ENCODE peak calls at places on chromosomes 13 and 19, in ten cellular contexts. S is HL-60; E is IMR-90; F is pancreas; A is thoracic aorta; I is lower lobe of right lung; O is tibial nerve; X is left lung; J is CD4-positive, alpha-beta T cell; C is ascending aorta. K is an unnamed sample.

GRCh38 chr13:45373116-45373606 is 32.2 kb upstream of the TPT1 start:
- DNase-seq in X (no peak), C (no peak), J (no peak), O (no peak), S (no peak), F (no peak), E (no peak), I (no peak), A (no peak), K (no peak)

GRCh38 chr13:46654956-46655726 is 102.2 kb downstream of the LRCH1 start:
- DNase-seq in I (no peak), E (no peak), C (no peak), O (no peak), J (no peak), S (no peak), F (no peak), X (no peak), A (no peak), K (no peak)

GRCh38 chr13:90232291-90232690 is 1115.2 kb upstream of the MIR17HG start:
- DNase-seq in X (no peak), C (no peak), I (no peak), O (no peak), J (no peak), F (no peak), E (no peak), A (no peak), S (no peak), K (no peak)

GRCh38 chr13:38872693-38873092 is 117.9 kb downstream of the STOML3 start:
- DNase-seq in E (peak; percentile 5), S (peak; percentile 43), F (no peak), X (peak; percentile 40), O (peak; percentile 25), I (peak; percentile 47), C (no peak), J (peak; percentile 7), A (no peak), K (no peak)

GRCh38 chr19:6694147-6694815 is 24.3 kb upstream of the TNFSF14 start:
- DNase-seq in F (no peak), C (no peak), X (no peak), I (no peak), S (no peak), J (no peak), E (no peak), A (no peak), O (no peak), K (no peak)

GRCh38 chr13:33375421-33375820 is 89.9 kb upstream of the STARD13 start:
- DNase-seq in E (no peak), S (peak; percentile 60), A (no peak), X (no peak), J (no peak), F (no peak), C (no peak), O (no peak), I (no peak), K (no peak)

GRCh38 chr19:10007811-10008211 is 2.5 kb downstream of the COL5A3 start:
- DNase-seq in J (no peak), E (peak; percentile 80), A (no peak), C (no peak), S (no peak), I (no peak), X (no peak), O (peak; percentile 15), F (no peak), K (no peak)

GRCh38 chr13:25581351-25581750 is 209.6 kb downstream of the ATP8A2 start:
- DNase-seq in C (no peak), A (no peak), S (no peak), E (no peak), X (no peak), I (no peak), O (no peak), F (no peak), J (no peak), K (no peak)

GRCh38 chr13:44837250-44837649 is 152.0 kb downstream of the NUFIP1 start:
- DNase-seq in J (no peak), X (no peak), S (no peak), C (no peak), A (no peak), O (no peak), F (no peak), E (peak; percentile 78), I (no peak), K (peak; percentile 21)

GRCh38 chr13:28805193-28805819 is 14.8 kb upstream of the MTUS2 start:
- DNase-seq in E (no peak), I (no peak), O (no peak), J (no peak), F (no peak), S (peak; percentile 43), A (no peak), X (no peak), C (no peak), K (no peak)

GRCh38 chr13:48626077-48626449 is 27.7 kb upstream of the CYSLTR2 start:
- DNase-seq in J (no peak), X (no peak), O (no peak), F (no peak), I (no peak), C (no peak), A (no peak), S (peak; percentile 91), E (peak; percentile 53), K (no peak)

GRCh38 chr13:48624858-48625257 is 28.9 kb upstream of the CYSLTR2 start:
- DNase-seq in F (no peak), A (no peak), X (no peak), S (peak; percentile 77), C (no peak), I (no peak), E (no peak), O (peak; percentile 46), J (no peak), K (no peak)

GRCh38 chr13:48624016-48624415 is 29.7 kb upstream of the CYSLTR2 start:
- DNase-seq in F (no peak), A (no peak), I (no peak), J (no peak), C (no peak), E (no peak), S (no peak), X (no peak), O (no peak), K (no peak)

GRCh38 chr13:48626726-48627451 is 26.8 kb upstream of the CYSLTR2 start:
- DNase-seq in S (no peak), J (no peak), C (no peak), A (no peak), X (no peak), F (no peak), O (no peak), I (no peak), E (no peak), K (no peak)

DNA sequence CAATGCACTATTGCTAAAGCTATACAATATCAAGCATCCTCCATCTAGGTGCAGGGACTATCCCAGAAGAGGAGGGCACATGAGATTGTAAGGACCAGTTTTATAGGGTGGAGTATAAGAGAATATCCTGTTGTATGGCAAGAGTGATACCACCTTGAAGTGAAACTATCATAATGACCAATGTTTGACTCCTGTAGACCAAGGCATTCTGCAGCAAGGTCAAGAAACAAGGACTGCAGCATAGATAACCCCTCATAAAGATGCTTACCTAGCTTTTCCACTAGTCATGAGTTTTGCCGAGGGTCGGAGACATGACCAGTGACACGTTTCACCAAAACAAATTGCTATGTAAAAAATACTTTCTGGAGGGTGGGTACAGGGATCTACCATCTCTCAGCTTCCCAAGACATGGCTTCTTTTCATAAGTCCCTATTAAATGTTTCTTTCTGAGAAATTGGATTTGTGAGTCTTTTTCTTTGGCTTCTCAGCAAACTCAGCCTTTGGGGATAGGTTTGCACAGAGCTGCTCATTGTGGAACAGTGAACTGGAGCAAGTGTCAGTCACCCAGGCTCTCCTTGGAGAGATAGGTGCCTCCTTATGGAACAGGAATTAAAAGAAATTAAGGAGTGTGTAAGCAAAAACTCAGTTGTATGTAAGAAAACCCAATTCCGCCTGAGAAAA is 28.2 kb upstream of the CYSLTR2 start:
- DNase-seq in O (no peak), F (no peak), A (no peak), X (no peak), E (no peak), C (no peak), S (no peak), I (no peak), J (no peak), K (no peak)
- H3K27ac ChIP-seq in O (peak overlapping the region; percentile 79), F (peak overlapping the region; percentile 51), A (no peak overlapping the region), X (no peak overlapping the region), E (peak overlapping the region; percentile 41), C (no peak overlapping the region), S (peak overlapping the region; percentile 85), I (no peak overlapping the region), J (no peak overlapping the region), K (no peak overlapping the region)

GRCh38 chr13:72886272-72887062 is 104.5 kb downstream of the PIBF1 start:
- DNase-seq in O (no peak), X (no peak), E (peak; percentile 30), J (no peak), C (no peak), S (no peak), A (no peak), F (no peak), I (no peak), K (no peak)
- TF ChIP-seq CTCF in O (no peak), X (no peak), E (no peak), J (no peak), C (no peak), S (no peak), A (no peak), F (no peak), I (no peak), K (no peak)

GRCh38 chr19:1852294-1852646 is 4.0 kb upstream of the REXO1 start:
- DNase-seq in O (no peak), I (no peak), C (no peak), X (no peak), J (peak; percentile 22), A (no peak), F (no peak), E (no peak), S (no peak), K (no peak)
- H3K27ac ChIP-seq in O (peak overlapping the region; percentile 54), I (peak overlapping the region; percentile 3), C (no peak overlapping the region), X (no peak overlapping the region), J (peak overlapping the region; percentile 67), A (no peak overlapping the region), F (no peak overlapping the region), E (no peak overlapping the region), S (no peak overlapping the region), K (no peak overlapping the region)

GRCh38 chr13:94417294-94417693 is 62.2 kb downstream of the DCT start:
- DNase-seq in X (no peak), E (no peak), F (no peak), O (no peak), I (no peak), C (no peak), J (no peak), A (no peak), S (no peak), K (no peak)

GRCh38 chr13:94419304-94419943 is 60.1 kb downstream of the DCT start:
- DNase-seq in F (no peak), C (no peak), J (no peak), E (peak; percentile 86), S (no peak), A (no peak), X (no peak), I (no peak), O (no peak), K (peak; percentile 15)

GRCh38 chr13:94414141-94414540 is 65.3 kb downstream of the DCT start:
- DNase-seq in I (no peak), C (no peak), S (no peak), F (no peak), A (no peak), O (no peak), J (no peak), X (no peak), E (no peak), K (no peak)

GRCh38 chr13:94415484-94415883 is 64.0 kb downstream of the DCT start:
- DNase-seq in J (no peak), O (no peak), A (no peak), C (no peak), S (no peak), E (no peak), I (no peak), X (no peak), F (no peak), K (no peak)

GRCh38 chr13:94416454-94417080 is 62.9 kb downstream of the DCT start:
- DNase-seq in J (no peak), E (peak; percentile 24), C (no peak), X (no peak), S (peak; percentile 21), A (no peak), O (no peak), F (no peak), I (no peak), K (no peak)
- TF ChIP-seq CTCF in J (no peak), E (peak; percentile 40), C (no peak), X (peak; percentile 14), S (no peak), A (no peak), O (no peak), F (no peak), I (peak; percentile 34), K (peak; percentile 36)